ENCODE peak calls at places on chromosomes 1 and 21, in seven cellular contexts. H is pancreas, U is left ventricle myocardium inferior, P is heart left ventricle, Z is colonic mucosa, C is BJ, O is thoracic aorta. I is an unnamed sample. For H3K36me3, the result is how much of the 10 kb centered on the place peaks cover.

GRCh38 chr1:96366516-96366915 is 355.1 kb upstream of the PTBP2 start:
- DNase-seq in U (no peak), Z (no peak), O (no peak), P (no peak), H (no peak), C (no peak), I (no peak)

GRCh38 chr1:182617734-182618288 is 13.6 kb upstream of the RGS16 start:
- DNase-seq in O (no peak), U (no peak), P (no peak), C (no peak), H (no peak), Z (no peak), I (no peak)

GRCh38 chr1:111833334-111833733 is 77.6 kb downstream of the DDX20 start:
- DNase-seq in O (no peak), U (no peak), C (no peak), P (no peak), H (no peak), Z (no peak), I (no peak)

GRCh38 chr1:94737124-94737998 is 82.8 kb upstream of the SLC44A3 start:
- DNase-seq in O (no peak), Z (no peak), U (no peak), P (no peak), C (no peak), H (no peak), I (no peak)

GRCh38 chr21:37475186-37475868 is 108.8 kb downstream of the DYRK1A start:
- DNase-seq in C (no peak), H (no peak), O (no peak), P (no peak), U (no peak), Z (no peak), I (no peak)

GRCh38 chr1:21861602-21862429 is 49.8 kb downstream of the LDLRAD2 start:
- DNase-seq in H (no peak), O (no peak), Z (no peak), C (no peak), P (no peak), U (no peak), I (no peak)

GRCh38 chr1:244919320-244920282 is 55.3 kb upstream of the HNRNPU start:
- DNase-seq in H (no peak), Z (no peak), U (no peak), C (no peak), O (no peak), P (no peak), I (no peak)

GRCh38 chr1:172134087-172134731 is 286.3 kb upstream of the C1orf105 start:
- DNase-seq in U (no peak), C (no peak), P (no peak), Z (no peak), H (no peak), O (no peak), I (no peak)

GRCh38 chr1:55898191-55898590 is 681.2 kb downstream of the PLPP3 start:
- DNase-seq in H (no peak), U (no peak), P (no peak), C (peak), O (no peak), Z (no peak), I (no peak)

DNA sequence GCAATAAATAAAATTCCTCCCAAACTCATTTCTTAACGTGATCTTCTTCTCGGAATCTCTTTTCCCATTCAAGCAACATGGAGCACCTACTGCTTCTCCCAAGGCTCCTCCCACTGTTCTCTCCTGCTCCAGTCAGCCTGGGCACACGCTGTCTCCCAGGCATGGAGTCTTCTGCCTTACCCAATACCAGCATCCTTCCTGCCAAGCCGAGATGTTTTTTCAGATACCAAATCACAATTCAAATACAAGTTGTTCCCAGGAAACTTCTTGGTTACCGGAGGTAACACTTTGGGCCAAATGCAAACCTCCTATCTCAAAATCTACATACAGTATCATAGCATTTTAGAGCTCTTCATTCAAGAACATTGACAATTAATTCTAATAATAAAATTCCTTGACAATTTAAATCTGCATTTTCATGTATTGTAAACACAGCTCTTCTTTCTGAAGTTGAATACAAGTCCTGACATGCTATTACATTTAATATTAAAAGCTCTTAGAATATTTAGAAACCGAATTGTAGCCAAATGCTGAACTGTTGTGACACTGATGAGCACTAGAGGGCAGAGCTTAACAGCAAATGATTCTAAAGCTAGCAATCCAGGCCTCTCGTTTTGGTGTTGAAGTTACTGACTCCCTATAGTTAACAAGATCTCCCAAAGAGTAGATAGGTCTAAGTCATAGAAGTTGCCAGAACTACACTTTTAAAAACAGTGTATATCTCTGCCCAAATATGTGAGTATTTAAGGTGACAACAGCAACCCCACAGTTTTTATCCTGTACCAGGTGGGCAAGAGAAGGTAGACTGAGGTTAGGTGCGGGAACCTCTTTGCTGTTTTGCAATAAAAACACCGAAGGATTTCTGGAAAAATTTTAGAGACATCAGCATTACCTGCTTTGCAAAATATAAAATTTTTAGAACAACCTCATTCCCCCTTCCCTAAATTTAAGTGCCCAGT is 52.3 kb downstream of the BCAR3 start:
- DNase-seq in H (peak), C (no peak), Z (peak), U (no peak), P (no peak), O (no peak), I (no peak)
- TF ChIP-seq CTCF in H (peak), C (peak), Z (peak), U (peak), P (peak), O (peak), I (peak)

GRCh38 chr1:93671090-93671743 is 10.4 kb downstream of the BCAR3 start:
- DNase-seq in U (no peak), C (no peak), P (no peak), Z (no peak), O (no peak), H (no peak), I (no peak)
- H3K36me3 ChIP-seq in U (under half), C (under half), P (under half), Z (under half), O (under half), H (under half), I (under half)

DNA sequence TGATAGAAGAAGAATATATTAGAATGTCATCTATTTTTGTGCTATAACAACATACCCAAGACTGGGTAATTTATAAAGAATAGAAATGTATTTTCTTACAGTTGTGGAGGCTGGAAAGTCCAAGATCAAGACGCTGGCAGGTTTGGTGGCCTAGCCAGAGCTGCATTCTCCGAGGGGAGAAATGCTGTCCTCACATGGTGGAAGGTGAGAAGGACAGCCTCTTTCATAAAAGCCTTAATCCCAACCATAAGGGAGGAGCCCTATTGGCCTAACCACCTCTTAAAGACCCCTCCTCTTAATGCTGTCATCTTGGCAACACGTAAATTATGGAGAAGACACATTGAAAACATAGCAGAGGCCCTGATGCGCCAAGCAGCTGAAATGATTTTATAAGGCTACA is 60.1 kb upstream of the KAZN start:
- DNase-seq in O (no peak), Z (no peak), C (no peak), P (no peak), H (no peak), U (no peak), I (no peak)
- TF ChIP-seq CTCF in O (no peak), Z (no peak), C (no peak), P (no peak), H (no peak), U (no peak), I (no peak)

DNA sequence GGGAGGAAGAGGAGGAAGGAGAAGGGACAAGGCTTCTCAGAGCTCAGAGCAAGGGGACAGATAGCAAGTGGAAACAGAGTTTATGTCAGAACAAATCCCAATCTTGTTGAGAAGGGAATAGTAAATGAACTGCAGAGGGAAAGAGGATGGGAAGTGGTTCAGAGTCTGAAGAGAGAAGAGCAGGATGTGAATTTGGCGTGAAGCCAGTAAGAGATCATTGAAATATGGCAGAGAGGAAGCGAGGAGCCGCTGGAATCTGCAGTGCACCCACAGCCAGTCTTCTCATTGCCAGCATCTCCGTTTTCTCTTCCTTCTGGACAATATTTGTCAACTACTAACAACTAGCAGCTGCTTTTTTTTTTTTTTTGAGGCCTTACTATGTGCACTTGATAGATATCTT is 19.1 kb downstream of the OLFML3 start:
- DNase-seq in O (no peak), Z (no peak), P (no peak), C (no peak), U (no peak), H (no peak), I (no peak)
- H3K36me3 ChIP-seq in O (under half), Z (under half), P (under half), C (under half), U (under half), H (under half), I (under half)

DNA sequence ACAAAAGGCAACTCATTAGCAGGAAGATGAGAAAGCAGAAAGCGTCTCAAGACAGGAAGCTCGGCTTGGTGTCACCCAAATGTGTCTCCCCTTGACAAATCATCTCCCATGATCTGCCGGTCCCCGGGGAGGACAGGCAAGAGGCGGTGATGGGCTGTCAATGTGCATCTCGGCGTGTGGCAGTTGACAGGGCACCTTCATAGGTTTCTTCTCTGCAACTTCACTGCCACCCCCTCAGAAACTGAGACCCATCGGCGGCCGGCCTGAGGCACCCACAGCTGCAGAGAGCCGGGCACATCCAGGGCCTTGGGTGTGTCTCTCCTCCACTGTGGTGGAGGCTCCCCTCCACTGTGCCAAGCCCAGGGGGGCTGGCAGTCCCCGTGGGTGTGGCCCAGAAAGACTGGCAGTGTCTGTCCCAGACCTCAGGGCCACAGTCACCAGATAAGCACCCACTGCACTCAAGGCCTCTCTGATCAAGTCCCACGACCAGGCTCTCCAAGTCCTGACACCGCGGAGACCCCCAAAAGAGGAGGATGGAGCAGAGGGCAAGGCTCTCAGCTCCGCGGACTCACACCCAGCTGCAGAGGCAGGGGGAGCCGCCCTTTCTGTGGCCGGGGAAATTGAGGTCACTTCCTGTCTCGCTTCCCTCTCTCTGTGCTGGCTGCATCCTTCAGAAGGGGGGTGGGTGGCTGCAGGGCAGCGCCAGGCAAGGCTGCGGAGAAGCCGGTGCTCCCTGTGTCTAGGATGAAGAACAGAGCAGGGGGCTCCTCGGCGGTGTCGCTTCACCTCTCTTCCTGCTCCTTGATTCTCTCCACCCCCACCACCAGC is 39.6 kb upstream of the LBR start:
- DNase-seq in U (peak), O (no peak), P (peak), Z (peak), H (no peak), C (no peak), I (peak)
- TF ChIP-seq CTCF in U (no peak), O (no peak), P (no peak), Z (no peak), H (no peak), C (no peak), I (no peak)

I was measured in right atrium auricular region.